ENCODE peak calls at places on chromosomes 6 and 20, in four cellular contexts. One of them, this sample, is unnamed.

GRCh38 chr6:55034752-55035151 is 139.6 kb upstream of the HCRTR2 start:
- DNase-seq in heart left ventricle: no peak
- DNase-seq in spleen: no peak
- DNase-seq in A549: no peak
- DNase-seq in this sample: no peak

GRCh38 chr6:134175532-134176282 is 123.3 kb upstream of the SLC2A12 start:
- DNase-seq in heart left ventricle: peak
- DNase-seq in spleen: peak
- DNase-seq in A549: peak
- DNase-seq in this sample: peak

GRCh38 chr6:74731921-74732320 is 473.9 kb downstream of the COL12A1 start:
- DNase-seq in heart left ventricle: no peak
- DNase-seq in spleen: no peak
- DNase-seq in A549: no peak
- DNase-seq in this sample: no peak

GRCh38 chr6:24931296-24931695 is 4.5 kb downstream of the RIPOR2 start:
- DNase-seq in heart left ventricle: no peak
- DNase-seq in spleen: no peak
- DNase-seq in A549: no peak
- DNase-seq in this sample: no peak

GRCh38 chr6:63750400-63750799 is 114.8 kb downstream of the PHF3 start:
- DNase-seq in heart left ventricle: no peak
- DNase-seq in spleen: no peak
- DNase-seq in A549: no peak
- DNase-seq in this sample: no peak

GRCh38 chr6:3250278-3250677 is 8.5 kb upstream of the PSMG4 start:
- DNase-seq in heart left ventricle: no peak
- DNase-seq in spleen: no peak
- DNase-seq in A549: no peak
- DNase-seq in this sample: no peak

GRCh38 chr6:3324262-3324942 is 65.7 kb downstream of the PSMG4 start:
- DNase-seq in heart left ventricle: no peak
- DNase-seq in spleen: no peak
- DNase-seq in A549: peak
- DNase-seq in this sample: no peak

GRCh38 chr6:36571122-36572043 is 22.8 kb upstream of the SRSF3 start:
- DNase-seq in heart left ventricle: no peak
- DNase-seq in spleen: no peak
- DNase-seq in A549: no peak
- DNase-seq in this sample: no peak

GRCh38 chr6:108446629-108447150 is 114.0 kb upstream of the FOXO3 start:
- DNase-seq in heart left ventricle: no peak
- DNase-seq in spleen: no peak
- DNase-seq in A549: no peak
- DNase-seq in this sample: no peak

GRCh38 chr6:7222197-7222596 is 90.8 kb downstream of the SSR1 start:
- DNase-seq in heart left ventricle: no peak
- DNase-seq in spleen: no peak
- DNase-seq in A549: no peak
- DNase-seq in this sample: peak

GRCh38 chr6:72748759-72749158 is 126.9 kb downstream of the KCNQ5 start:
- DNase-seq in heart left ventricle: no peak
- DNase-seq in spleen: no peak
- DNase-seq in A549: peak
- DNase-seq in this sample: no peak

GRCh38 chr6:165716886-165717285 is 53.8 kb upstream of the PDE10A start:
- DNase-seq in heart left ventricle: no peak
- DNase-seq in spleen: no peak
- DNase-seq in A549: no peak
- DNase-seq in this sample: no peak

GRCh38 chr6:136103101-136103688 is 146.9 kb downstream of the MTFR2 start:
- DNase-seq in heart left ventricle: no peak
- DNase-seq in spleen: no peak
- DNase-seq in A549: no peak
- DNase-seq in this sample: no peak

GRCh38 chr6:129321303-129321702 is 388.7 kb downstream of the ARHGAP18 start:
- DNase-seq in heart left ventricle: no peak
- DNase-seq in spleen: no peak
- DNase-seq in A549: no peak
- DNase-seq in this sample: no peak

GRCh38 chr6:22666021-22666420 is 96.7 kb downstream of the HDGFL1 start:
- DNase-seq in heart left ventricle: no peak
- DNase-seq in spleen: no peak
- DNase-seq in A549: no peak
- DNase-seq in this sample: no peak

GRCh38 chr20:62219101-62219991 is 732 bp downstream of the HRH3 start:
- DNase-seq in heart left ventricle: peak
- DNase-seq in spleen: no peak
- DNase-seq in A549: peak
- DNase-seq in this sample: no peak
- H3K4me3 ChIP-seq in heart left ventricle: peak
- H3K4me3 ChIP-seq in spleen: peak
- H3K4me3 ChIP-seq in A549: peak
- H3K4me3 ChIP-seq in this sample: no peak

DNA sequence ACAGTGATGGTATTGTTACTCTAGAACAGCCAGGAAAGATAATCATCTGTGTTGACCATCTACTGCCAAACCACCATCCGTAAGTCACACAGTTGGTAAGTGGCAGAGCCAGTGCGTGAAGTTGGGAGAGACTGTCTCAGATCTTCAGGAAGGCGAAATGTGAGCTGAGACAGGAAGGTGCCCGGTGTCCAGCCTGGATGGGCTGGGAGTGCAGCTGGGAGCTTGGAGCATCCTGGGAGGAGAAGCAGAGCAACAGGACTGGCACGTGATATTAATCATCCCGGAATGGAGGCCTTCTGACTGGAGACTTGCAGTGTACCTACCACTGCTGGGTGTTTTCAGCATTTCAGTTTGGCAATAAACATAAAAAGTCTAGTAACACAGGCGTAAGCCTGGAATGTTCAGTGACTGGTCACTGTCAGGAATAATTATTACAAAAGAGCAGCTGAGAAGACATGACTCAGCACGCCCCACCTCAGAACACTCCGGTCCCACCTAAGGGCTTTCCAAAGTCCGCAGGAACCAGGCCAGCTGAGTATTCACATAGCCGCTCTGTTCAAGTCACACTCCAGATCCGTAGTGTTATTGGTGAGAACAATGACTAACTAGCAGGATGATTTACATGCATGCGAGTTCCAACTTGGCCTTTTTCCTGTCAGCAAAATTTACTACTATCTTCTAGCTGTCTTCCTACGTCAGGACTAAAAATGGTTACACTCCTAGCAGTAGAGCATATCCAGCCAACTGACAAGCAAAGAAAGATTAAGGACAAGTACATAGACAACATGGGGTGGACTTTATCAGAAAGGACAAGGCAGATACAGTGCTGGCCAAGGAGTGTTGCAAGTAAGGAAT is 45.1 kb upstream of the PNRC1 start:
- DNase-seq in heart left ventricle: peak
- DNase-seq in spleen: no peak
- DNase-seq in A549: peak
- DNase-seq in this sample: peak
- TF ChIP-seq POLR2A in heart left ventricle: no peak
- TF ChIP-seq POLR2A in spleen: no peak
- TF ChIP-seq POLR2A in A549: no peak
- TF ChIP-seq POLR2A in this sample: no peak

DNA sequence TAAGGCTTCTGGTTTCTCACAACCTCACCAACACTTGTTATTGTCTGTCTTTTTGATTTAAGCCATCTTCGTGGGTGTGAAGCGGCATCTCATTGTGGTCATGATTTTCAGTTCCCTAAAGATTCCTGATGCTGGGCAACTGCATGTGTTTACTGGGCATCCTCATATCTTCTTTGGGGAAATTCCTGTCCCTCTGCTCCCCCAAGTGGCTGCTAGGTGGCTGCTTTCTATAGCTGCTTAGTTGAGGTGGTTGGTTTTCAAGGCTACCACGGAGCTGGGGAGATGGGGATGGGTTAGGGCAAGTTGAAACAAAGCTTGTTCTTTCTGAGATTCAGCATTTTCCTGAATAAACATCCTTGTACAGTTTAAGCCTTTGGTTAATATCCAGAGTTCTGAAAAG is 403.9 kb upstream of the SULF2 start:
- DNase-seq in heart left ventricle: no peak
- DNase-seq in spleen: no peak
- DNase-seq in A549: peak
- DNase-seq in this sample: no peak
- TF ChIP-seq CTCF in heart left ventricle: no peak
- TF ChIP-seq CTCF in spleen: no peak
- TF ChIP-seq CTCF in A549: peak
- TF ChIP-seq CTCF in this sample: no peak

DNA sequence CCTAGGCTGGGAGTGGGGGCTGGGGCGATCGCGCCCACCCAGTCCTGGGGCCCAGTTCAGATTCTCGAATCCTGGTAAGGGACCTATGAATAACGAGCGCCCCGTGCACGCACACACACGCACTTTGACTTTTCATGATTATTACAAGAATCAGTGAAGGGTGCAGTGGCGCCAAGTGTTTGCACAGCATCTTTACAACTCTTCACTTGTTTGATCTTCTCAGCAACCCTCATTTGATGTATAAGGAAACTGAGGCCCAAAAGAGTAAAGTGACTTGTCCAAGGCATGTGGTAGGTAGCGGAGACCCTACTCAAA is 863 bp upstream of the LRFN2 start:
- DNase-seq in heart left ventricle: no peak
- DNase-seq in spleen: no peak
- DNase-seq in A549: no peak
- DNase-seq in this sample: no peak
- H3K4me3 ChIP-seq in heart left ventricle: peak
- H3K4me3 ChIP-seq in spleen: peak
- H3K4me3 ChIP-seq in A549: peak
- H3K4me3 ChIP-seq in this sample: no peak

GRCh38 chr6:27892596-27893058 is 19.6 kb downstream of the OR2B2 start:
- DNase-seq in heart left ventricle: no peak
- DNase-seq in spleen: no peak
- DNase-seq in A549: no peak
- DNase-seq in this sample: no peak

GRCh38 chr6:27894839-27895762 is 17.1 kb downstream of the OR2B2 start:
- DNase-seq in heart left ventricle: peak
- DNase-seq in spleen: no peak
- DNase-seq in A549: peak
- DNase-seq in this sample: no peak

GRCh38 chr6:27891300-27891913 is 20.8 kb downstream of the OR2B2 start:
- DNase-seq in heart left ventricle: no peak
- DNase-seq in spleen: no peak
- DNase-seq in A549: no peak
- DNase-seq in this sample: no peak

GRCh38 chr6:27893836-27894807 is 18.1 kb downstream of the OR2B2 start:
- DNase-seq in heart left ventricle: peak
- DNase-seq in spleen: peak
- DNase-seq in A549: peak
- DNase-seq in this sample: peak

GRCh38 chr6:27893059-27893835 is 18.9 kb downstream of the OR2B2 start:
- DNase-seq in heart left ventricle: peak
- DNase-seq in spleen: peak
- DNase-seq in A549: peak
- DNase-seq in this sample: peak
- TF ChIP-seq POLR2A in heart left ventricle: peak
- TF ChIP-seq POLR2A in spleen: peak
- TF ChIP-seq POLR2A in A549: peak
- TF ChIP-seq POLR2A in this sample: no peak

DNA sequence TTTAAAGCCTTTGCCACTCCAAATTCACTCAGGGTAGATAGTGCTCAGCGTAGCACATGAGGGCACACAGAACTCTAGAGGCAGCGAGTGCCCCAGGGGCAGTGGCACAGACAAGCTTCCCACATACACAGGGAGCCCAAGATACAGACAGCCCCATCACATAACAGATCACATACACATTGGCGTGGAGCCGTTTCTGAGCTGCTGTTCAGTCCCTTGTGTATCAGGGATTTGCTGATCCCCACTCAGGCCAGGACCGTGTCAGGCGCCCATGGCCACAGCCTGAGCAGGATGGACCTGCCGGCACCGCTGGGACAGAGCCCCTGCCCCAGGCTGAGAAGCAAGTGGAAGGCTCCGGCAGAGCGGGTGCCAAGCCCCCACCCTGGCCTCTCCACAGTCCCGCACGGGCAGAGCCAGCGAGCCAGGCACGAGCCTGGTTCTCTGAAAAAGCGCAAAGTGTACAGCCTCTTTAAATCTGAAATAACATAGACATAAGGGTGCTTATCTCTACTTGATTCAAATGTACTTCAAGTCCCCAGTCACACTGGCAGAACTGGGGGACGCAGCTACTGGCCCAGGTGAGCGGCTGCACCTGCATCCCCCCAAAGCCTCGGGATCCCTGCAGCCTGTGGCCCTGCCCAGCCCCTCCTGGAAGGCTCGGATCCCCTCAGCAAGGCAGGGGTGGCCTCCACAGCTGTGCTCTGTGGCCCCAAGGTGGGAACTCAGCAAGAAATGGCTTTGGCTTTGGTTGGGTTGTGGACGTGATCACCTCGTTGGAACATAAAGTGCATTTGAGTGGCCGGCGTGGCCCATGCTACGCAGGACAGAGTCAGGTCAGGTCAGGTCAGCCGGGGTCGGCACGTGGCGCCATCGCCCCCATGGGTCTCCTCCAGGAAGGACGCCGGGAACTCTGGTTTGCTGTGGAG is 231.3 kb downstream of the ERMARD start:
- DNase-seq in heart left ventricle: no peak
- DNase-seq in spleen: peak
- DNase-seq in A549: no peak
- DNase-seq in this sample: no peak
- TF ChIP-seq CTCF in heart left ventricle: no peak
- TF ChIP-seq CTCF in spleen: no peak
- TF ChIP-seq CTCF in A549: no peak
- TF ChIP-seq CTCF in this sample: no peak